ENCODE peak calls at places on chromosomes 16 and 17, in eight cellular contexts. C is Peyer's patch; S is CD4-positive, alpha-beta T cell; G is body of pancreas; F is tibial nerve; O is fibroblast of pulmonary artery; D is glutamatergic neuron; V is cardiac muscle cell. H is an unnamed sample.

GRCh38 chr17:47687748-47688147 is 6.2 kb upstream of the TBKBP1 start:
- DNase-seq in D (peak; percentile 60), F (no peak), S (no peak), G (no peak), V (no peak), C (no peak), O (no peak), H (peak; percentile 58)

GRCh38 chr16:27430923-27431484 is 29.0 kb downstream of the IL21R start:
- DNase-seq in O (peak; percentile 5), V (peak; percentile 26), F (no peak), G (no peak), C (no peak), D (peak; percentile 10), S (no peak), H (peak; percentile 69)

GRCh38 chr17:64160378-64160777 is 30.4 kb upstream of the ERN1 start:
- DNase-seq in V (no peak), D (no peak), G (no peak), F (no peak), O (no peak), S (no peak), C (no peak), H (no peak)

GRCh38 chr16:81632392-81633146 is 146.5 kb upstream of the PLCG2 start:
- DNase-seq in O (peak; percentile 20), C (peak; percentile 34), V (peak; percentile 27), D (no peak), G (peak; percentile 60), S (peak; percentile 72), F (no peak), H (peak; percentile 82)

GRCh38 chr16:3458852-3459361 is 15.4 kb downstream of the NAA60 start:
- DNase-seq in C (no peak), G (peak; percentile 84), D (no peak), F (no peak), V (no peak), O (no peak), S (no peak), H (peak; percentile 54)

GRCh38 chr16:79509221-79509631 is 91.3 kb downstream of the MAF start:
- DNase-seq in O (no peak), F (peak; percentile 21), G (peak; percentile 48), V (no peak), S (no peak), C (no peak), D (no peak), H (no peak)

GRCh38 chr17:40483679-40484078 is 17.7 kb downstream of the TNS4 start:
- DNase-seq in C (no peak), O (no peak), G (no peak), V (no peak), S (no peak), F (no peak), D (no peak), H (no peak)

GRCh38 chr16:70662991-70663523 is 16.7 kb downstream of the IL34 start:
- DNase-seq in F (no peak), D (no peak), S (no peak), C (no peak), V (no peak), O (no peak), G (no peak), H (no peak)

GRCh38 chr17:73404246-73404645 is 92.4 kb upstream of the CDC42EP4 start:
- DNase-seq in V (no peak), O (no peak), C (no peak), S (no peak), G (no peak), F (no peak), D (no peak), H (no peak)

GRCh38 chr17:63600569-63601438 is at the start of gene TACO1:
- DNase-seq in C (peak; percentile 70), V (peak; percentile 90), G (peak; percentile 87), F (peak; percentile 64), O (peak; percentile 87), D (peak; percentile 88), S (peak; percentile 69), H (peak; percentile 87)

GRCh38 chr16:28320741-28321140 is 28.4 kb downstream of the SBK1 start:
- DNase-seq in C (no peak), F (no peak), V (no peak), D (no peak), G (no peak), S (no peak), O (no peak), H (no peak)

GRCh38 chr17:81524865-81525159 is 3.4 kb upstream of the FSCN2 start:
- DNase-seq in C (no peak), G (no peak), D (no peak), F (no peak), V (no peak), S (no peak), O (no peak), H (no peak)

GRCh38 chr17:6843241-6843890 is 11.8 kb upstream of the TEKT1 start:
- DNase-seq in S (no peak), G (no peak), O (peak; percentile 76), V (peak; percentile 69), C (no peak), F (no peak), D (no peak), H (peak; percentile 74)

GRCh38 chr17:15306406-15306970 is 34.9 kb downstream of the TEKT3 start:
- DNase-seq in F (no peak), S (no peak), D (no peak), V (peak; percentile 42), O (no peak), G (no peak), C (no peak), H (no peak)

GRCh38 chr17:49299996-49300395 is 62.1 kb downstream of the ZNF652 start:
- DNase-seq in D (no peak), S (no peak), C (no peak), G (no peak), F (no peak), V (no peak), O (no peak), H (no peak)

GRCh38 chr17:55167024-55167721 is 97.6 kb upstream of the HLF start:
- DNase-seq in D (no peak), F (no peak), G (no peak), V (no peak), O (no peak), S (no peak), C (no peak), H (no peak)

GRCh38 chr16:46862555-46863447 is 21.4 kb upstream of the GPT2 start:
- DNase-seq in G (no peak), O (no peak), S (no peak), V (no peak), D (no peak), C (no peak), F (no peak), H (no peak)

GRCh38 chr17:4341616-4341977 is 24.9 kb downstream of the UBE2G1 start:
- DNase-seq in O (no peak), D (no peak), C (no peak), G (no peak), F (no peak), S (no peak), V (no peak), H (no peak)
- TF ChIP-seq CTCF in O (no peak), D (no peak), C (no peak), G (no peak), F (no peak), S (no peak), V (no peak), H (no peak)

GRCh38 chr16:89170346-89171215 is 967 bp upstream of the CDH15 start:
- DNase-seq in V (no peak), G (peak; percentile 52), D (no peak), C (peak; percentile 40), S (no peak), F (no peak), O (no peak), H (no peak)
- TF ChIP-seq CTCF in V (no peak), G (no peak), D (no peak), C (no peak), S (no peak), F (no peak), O (no peak), H (no peak)

GRCh38 chr17:75622771-75623273 is 10.4 kb upstream of the SMIM5 start:
- DNase-seq in O (no peak), S (no peak), V (no peak), C (no peak), G (no peak), F (no peak), D (no peak), H (no peak)

GRCh38 chr17:75617218-75617617 is 16.0 kb upstream of the SMIM5 start:
- DNase-seq in O (no peak), F (no peak), V (no peak), S (no peak), G (no peak), D (no peak), C (no peak), H (no peak)

GRCh38 chr17:75617675-75618074 is 15.6 kb upstream of the SMIM5 start:
- DNase-seq in D (no peak), V (no peak), C (no peak), O (no peak), S (no peak), G (no peak), F (no peak), H (no peak)

GRCh38 chr17:75622071-75622470 is 11.2 kb upstream of the SMIM5 start:
- DNase-seq in S (no peak), F (no peak), C (no peak), O (no peak), D (no peak), G (no peak), V (no peak), H (no peak)

GRCh38 chr17:75619506-75620431 is 13.5 kb upstream of the SMIM5 start:
- DNase-seq in V (peak; percentile 50), O (peak; percentile 50), C (no peak), G (peak; percentile 16), S (no peak), F (no peak), D (peak; percentile 86), H (peak; percentile 54)
- TF ChIP-seq CTCF in V (peak; percentile 64), O (peak; percentile 59), C (no peak), G (peak; percentile 24), S (peak; percentile 25), F (no peak), D (peak; percentile 80), H (peak; percentile 61)

DNA sequence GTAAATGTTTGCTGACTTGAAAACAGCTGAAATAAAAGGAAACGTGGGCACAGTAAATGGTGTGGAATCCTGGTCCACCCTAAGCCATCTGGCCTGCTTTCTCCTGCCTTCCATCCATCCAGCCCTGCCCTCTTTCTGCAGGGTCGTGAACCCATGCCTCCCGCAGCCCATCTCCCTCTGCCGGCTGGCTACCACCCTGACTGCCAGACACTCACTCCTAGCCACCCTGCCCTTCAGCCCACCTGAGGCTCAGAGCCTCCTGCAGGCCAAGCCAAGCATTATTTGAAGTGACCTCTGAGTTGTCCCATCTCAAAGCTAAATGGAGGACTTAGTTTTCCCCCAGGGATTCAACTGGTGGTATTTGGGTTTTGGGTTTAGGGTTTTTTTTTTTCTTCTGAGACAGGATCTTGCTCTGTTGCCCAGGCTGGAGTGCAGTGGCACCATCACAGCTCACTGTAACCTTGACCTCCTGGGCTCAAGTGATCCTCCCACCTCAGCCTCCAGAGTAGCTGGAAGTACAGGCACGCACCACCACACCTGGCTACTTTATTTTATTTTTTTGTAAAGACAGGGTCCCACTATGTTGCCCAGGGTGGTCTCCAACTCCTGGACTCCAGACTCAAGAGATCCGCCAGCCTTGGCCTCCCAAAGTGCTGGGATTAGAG is 8.4 kb downstream of the ZDHHC1 start:
- DNase-seq in V (no peak), C (no peak), S (no peak), G (no peak), D (no peak), F (no peak), O (no peak), H (no peak)
- TF ChIP-seq CTCF in V (no peak), C (no peak), S (no peak), G (no peak), D (no peak), F (no peak), O (no peak), H (no peak)

H was measured in choroid plexus epithelial cell.